ENCODE peak calls at places on chromosomes 7 and 10, in four cellular contexts. H is CD8-positive, alpha-beta T cell; X is IMR-90; P is fibroblast of lung. M is an unnamed sample.

GRCh38 chr7:101941481-101942383 is 124.3 kb downstream of the CUX1 start:
- DNase-seq in H (no peak), X (peak), P (peak), M (no peak)

GRCh38 chr7:78514653-78515052 is 716.1 kb downstream of the PHTF2 start:
- DNase-seq in H (no peak), X (no peak), P (no peak), M (no peak)

GRCh38 chr10:22670796-22671195 is 43.6 kb downstream of the PIP4K2A start:
- DNase-seq in H (no peak), X (peak), P (peak), M (no peak)

GRCh38 chr7:51665045-51665785 is 348.6 kb upstream of the COBL start:
- DNase-seq in H (no peak), X (no peak), P (no peak), M (no peak)

GRCh38 chr10:103021897-103022286 is 103.8 kb downstream of the CNNM2 start:
- DNase-seq in H (no peak), X (peak), P (peak), M (peak)

GRCh38 chr7:282621-283020 is 7.3 kb upstream of the FOXL3 start:
- DNase-seq in H (no peak), X (no peak), P (no peak), M (no peak)

GRCh38 chr10:22340362-22341189 is 4.7 kb upstream of the SPAG6 start:
- DNase-seq in H (no peak), X (peak), P (peak), M (no peak)

GRCh38 chr7:43439631-43440401 is 143.1 kb upstream of the STK17A start:
- DNase-seq in H (no peak), X (peak), P (peak), M (no peak)

GRCh38 chr7:46080595-46081159 is 159.6 kb upstream of the IGFBP3 start:
- DNase-seq in H (no peak), X (peak), P (no peak), M (no peak)

GRCh38 chr10:29795856-29796255 is 161.1 kb upstream of the SVIL start:
- DNase-seq in H (no peak), X (peak), P (peak), M (peak)

GRCh38 chr10:133608855-133609254 is 17.7 kb downstream of the FRG2B start:
- DNase-seq in H (no peak), X (no peak), P (peak), M (peak)

GRCh38 chr7:102978280-102978679 is 65.5 kb downstream of the LRRC17 start:
- DNase-seq in H (no peak), X (peak), P (peak), M (no peak)

GRCh38 chr7:84021292-84021898 is 173.2 kb downstream of the SEMA3A start:
- DNase-seq in H (no peak), X (peak), P (peak), M (no peak)

GRCh38 chr7:26202019-26202985 is 757 bp downstream of the CBX3 start:
- DNase-seq in H (peak), X (no peak), P (peak), M (no peak)

GRCh38 chr7:23268746-23269145 is 22.2 kb downstream of the GPNMB start:
- DNase-seq in H (no peak), X (peak), P (peak), M (no peak)

GRCh38 chr7:139700505-139701235 is 77.1 kb downstream of the HIPK2 start:
- DNase-seq in H (no peak), X (no peak), P (no peak), M (no peak)

GRCh38 chr7:92634125-92634710 is 44.0 kb upstream of the FAM133B start:
- DNase-seq in H (no peak), X (no peak), P (peak), M (no peak)

GRCh38 chr10:85444868-85445267 is 921.7 kb downstream of the GRID1 start:
- DNase-seq in H (no peak), X (no peak), P (no peak), M (no peak)

GRCh38 chr7:16991551-16991950 is 109.8 kb upstream of the AGR3 start:
- DNase-seq in H (no peak), X (no peak), P (no peak), M (no peak)

GRCh38 chr7:87342231-87342630 is 3.2 kb upstream of the CROT start:
- DNase-seq in H (no peak), X (no peak), P (peak), M (no peak)

GRCh38 chr10:71812913-71813590 is 38.0 kb downstream of the PSAP start:
- DNase-seq in H (no peak), X (no peak), P (no peak), M (no peak)
- H3K4me3 ChIP-seq in H (no peak), X (no peak), P (no peak), M (no peak)

GRCh38 chr10:65010845-65011244 is 1489.6 kb downstream of the REEP3 start:
- DNase-seq in H (no peak), X (no peak), P (no peak), M (no peak)
- TF ChIP-seq CTCF in H (no peak), X (no peak), P (no peak), M (no peak)

DNA sequence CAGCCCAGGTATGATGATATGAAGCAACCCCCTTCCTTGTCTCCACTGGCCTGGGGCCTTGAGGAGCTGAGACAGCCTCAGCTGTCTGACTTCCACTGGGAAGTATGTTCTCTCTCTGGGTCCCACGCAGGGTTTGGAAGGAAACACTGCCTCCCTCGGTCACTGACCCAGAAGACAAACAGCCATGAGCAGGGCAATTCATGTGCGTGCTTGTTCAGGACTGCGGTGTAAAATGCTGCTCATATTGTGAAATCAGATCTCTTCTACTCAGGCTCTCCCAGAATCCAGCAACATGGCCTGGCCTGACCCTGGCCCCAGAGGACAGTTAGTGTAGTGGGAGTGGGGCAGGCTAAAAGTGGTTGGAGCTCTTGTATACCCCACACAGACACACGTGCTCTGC is 2.8 kb downstream of the CLCN1 start:
- DNase-seq in H (no peak), X (peak), P (no peak), M (no peak)
- H3K4me3 ChIP-seq in H (no peak), X (no peak), P (no peak), M (no peak)

GRCh38 chr7:55409474-55410225 is 44.5 kb downstream of the LANCL2 start:
- DNase-seq in H (no peak), X (peak), P (no peak), M (no peak)
- TF ChIP-seq CTCF in H (no peak), X (peak), P (no peak), M (peak)

GRCh38 chr7:41882271-41882670 is 179.4 kb upstream of the INHBA start:
- DNase-seq in H (no peak), X (no peak), P (no peak), M (no peak)
- H3K4me3 ChIP-seq in H (peak), X (no peak), P (no peak), M (no peak)

M was measured in AG09309.